ENCODE peak calls at places on chromosomes 16 and 17, in eight cellular contexts. One of them, this sample, is unnamed.

GRCh38 chr17:77369544-77369971 is 228.8 kb downstream of the SEC14L1 start:
- DNase-seq in NB4: no peak
- DNase-seq in H54: no peak
- DNase-seq in uterus: peak; percentile 21
- DNase-seq in esophagus squamous epithelium: no peak
- DNase-seq in sigmoid colon: peak; percentile 59
- DNase-seq in transverse colon: no peak
- DNase-seq in GM12892: no peak
- DNase-seq in this sample: no peak

GRCh38 chr16:20674684-20675487 is 22.6 kb downstream of the ACSM1 start:
- DNase-seq in NB4: peak; percentile 16
- DNase-seq in H54: no peak
- DNase-seq in uterus: peak; percentile 44
- DNase-seq in esophagus squamous epithelium: no peak
- DNase-seq in sigmoid colon: no peak
- DNase-seq in transverse colon: no peak
- DNase-seq in GM12892: no peak
- DNase-seq in this sample: no peak

GRCh38 chr17:3965123-3965800 is 1.0 kb upstream of the ATP2A3 start:
- DNase-seq in NB4: peak; percentile 92
- DNase-seq in H54: peak; percentile 90
- DNase-seq in uterus: no peak
- DNase-seq in esophagus squamous epithelium: peak; percentile 20
- DNase-seq in sigmoid colon: no peak
- DNase-seq in transverse colon: peak; percentile 91
- DNase-seq in GM12892: peak; percentile 78
- DNase-seq in this sample: no peak

GRCh38 chr16:85395913-85396878 is 216.9 kb upstream of the GSE1 start:
- DNase-seq in NB4: peak; percentile 57
- DNase-seq in H54: no peak
- DNase-seq in uterus: no peak
- DNase-seq in esophagus squamous epithelium: no peak
- DNase-seq in sigmoid colon: peak; percentile 73
- DNase-seq in transverse colon: no peak
- DNase-seq in GM12892: no peak
- DNase-seq in this sample: no peak

GRCh38 chr17:37650419-37651003 is 7.3 kb upstream of the DDX52 start:
- DNase-seq in NB4: peak; percentile 60
- DNase-seq in H54: no peak
- DNase-seq in uterus: no peak
- DNase-seq in esophagus squamous epithelium: no peak
- DNase-seq in sigmoid colon: no peak
- DNase-seq in transverse colon: peak; percentile 41
- DNase-seq in GM12892: no peak
- DNase-seq in this sample: no peak

GRCh38 chr17:48961516-48962233 is 6.7 kb downstream of the GIP start:
- DNase-seq in NB4: peak; percentile 35
- DNase-seq in H54: peak; percentile 83
- DNase-seq in uterus: no peak
- DNase-seq in esophagus squamous epithelium: no peak
- DNase-seq in sigmoid colon: no peak
- DNase-seq in transverse colon: no peak
- DNase-seq in GM12892: no peak
- DNase-seq in this sample: no peak

GRCh38 chr16:85326794-85327181 is 214.5 kb upstream of the CIBAR2 start:
- DNase-seq in NB4: no peak
- DNase-seq in H54: no peak
- DNase-seq in uterus: no peak
- DNase-seq in esophagus squamous epithelium: no peak
- DNase-seq in sigmoid colon: no peak
- DNase-seq in transverse colon: no peak
- DNase-seq in GM12892: no peak
- DNase-seq in this sample: no peak

GRCh38 chr16:65121870-65122723 is at the start of gene CDH11:
- DNase-seq in NB4: no peak
- DNase-seq in H54: no peak
- DNase-seq in uterus: peak; percentile 78
- DNase-seq in esophagus squamous epithelium: no peak
- DNase-seq in sigmoid colon: peak; percentile 78
- DNase-seq in transverse colon: peak; percentile 38
- DNase-seq in GM12892: no peak
- DNase-seq in this sample: no peak

GRCh38 chr17:49967205-49967604 is 1.8 kb upstream of the DLX4 start:
- DNase-seq in NB4: no peak
- DNase-seq in H54: no peak
- DNase-seq in uterus: no peak
- DNase-seq in esophagus squamous epithelium: no peak
- DNase-seq in sigmoid colon: no peak
- DNase-seq in transverse colon: no peak
- DNase-seq in GM12892: no peak
- DNase-seq in this sample: no peak

GRCh38 chr17:57570740-57571344 is 174.3 kb downstream of the CCDC182 start:
- DNase-seq in NB4: no peak
- DNase-seq in H54: no peak
- DNase-seq in uterus: no peak
- DNase-seq in esophagus squamous epithelium: no peak
- DNase-seq in sigmoid colon: no peak
- DNase-seq in transverse colon: no peak
- DNase-seq in GM12892: no peak
- DNase-seq in this sample: no peak

GRCh38 chr16:8936421-8936820 is 27.3 kb downstream of the USP7 start:
- DNase-seq in NB4: peak; percentile 46
- DNase-seq in H54: peak; percentile 54
- DNase-seq in uterus: no peak
- DNase-seq in esophagus squamous epithelium: no peak
- DNase-seq in sigmoid colon: no peak
- DNase-seq in transverse colon: peak; percentile 66
- DNase-seq in GM12892: peak; percentile 45
- DNase-seq in this sample: no peak

GRCh38 chr17:13074026-13074425 is 56.2 kb upstream of the ELAC2 start:
- DNase-seq in NB4: peak; percentile 43
- DNase-seq in H54: no peak
- DNase-seq in uterus: no peak
- DNase-seq in esophagus squamous epithelium: no peak
- DNase-seq in sigmoid colon: no peak
- DNase-seq in transverse colon: no peak
- DNase-seq in GM12892: no peak
- DNase-seq in this sample: no peak

GRCh38 chr16:66254751-66255150 is 111.7 kb upstream of the CDH5 start:
- DNase-seq in NB4: no peak
- DNase-seq in H54: no peak
- DNase-seq in uterus: no peak
- DNase-seq in esophagus squamous epithelium: no peak
- DNase-seq in sigmoid colon: no peak
- DNase-seq in transverse colon: no peak
- DNase-seq in GM12892: no peak
- DNase-seq in this sample: no peak

GRCh38 chr17:78414178-78415162 is 36.0 kb downstream of the PGS1 start:
- DNase-seq in NB4: no peak
- DNase-seq in H54: no peak
- DNase-seq in uterus: no peak
- DNase-seq in esophagus squamous epithelium: no peak
- DNase-seq in sigmoid colon: no peak
- DNase-seq in transverse colon: no peak
- DNase-seq in GM12892: no peak
- DNase-seq in this sample: no peak

GRCh38 chr16:66930189-66930588 is 4.0 kb downstream of the CIAO2B start:
- DNase-seq in NB4: peak; percentile 31
- DNase-seq in H54: peak; percentile 84
- DNase-seq in uterus: no peak
- DNase-seq in esophagus squamous epithelium: no peak
- DNase-seq in sigmoid colon: no peak
- DNase-seq in transverse colon: peak; percentile 35
- DNase-seq in GM12892: no peak
- DNase-seq in this sample: no peak

GRCh38 chr16:10182186-10182683 is at the start of gene GRIN2A:
- DNase-seq in NB4: no peak
- DNase-seq in H54: no peak
- DNase-seq in uterus: no peak
- DNase-seq in esophagus squamous epithelium: no peak
- DNase-seq in sigmoid colon: no peak
- DNase-seq in transverse colon: no peak
- DNase-seq in GM12892: no peak
- DNase-seq in this sample: no peak

GRCh38 chr17:38797828-38798227 is 1.5 kb downstream of the PIP4K2B start:
- DNase-seq in NB4: no peak
- DNase-seq in H54: no peak
- DNase-seq in uterus: no peak
- DNase-seq in esophagus squamous epithelium: no peak
- DNase-seq in sigmoid colon: no peak
- DNase-seq in transverse colon: no peak
- DNase-seq in GM12892: no peak
- DNase-seq in this sample: no peak

GRCh38 chr17:38797091-38797490 is 2.3 kb downstream of the PIP4K2B start:
- DNase-seq in NB4: peak; percentile 19
- DNase-seq in H54: no peak
- DNase-seq in uterus: no peak
- DNase-seq in esophagus squamous epithelium: no peak
- DNase-seq in sigmoid colon: no peak
- DNase-seq in transverse colon: no peak
- DNase-seq in GM12892: no peak
- DNase-seq in this sample: no peak

GRCh38 chr17:38799501-38800236 is at the start of gene PIP4K2B:
- DNase-seq in NB4: peak; percentile 99
- DNase-seq in H54: peak; percentile 96
- DNase-seq in uterus: peak; percentile 97
- DNase-seq in esophagus squamous epithelium: peak; percentile 84
- DNase-seq in sigmoid colon: peak; percentile 99
- DNase-seq in transverse colon: peak; percentile 97
- DNase-seq in GM12892: peak; percentile 95
- DNase-seq in this sample: peak; percentile 93

GRCh38 chr17:38800237-38800760 is 943 bp upstream of the PIP4K2B start:
- DNase-seq in NB4: no peak
- DNase-seq in H54: no peak
- DNase-seq in uterus: no peak
- DNase-seq in esophagus squamous epithelium: no peak
- DNase-seq in sigmoid colon: no peak
- DNase-seq in transverse colon: no peak
- DNase-seq in GM12892: no peak
- DNase-seq in this sample: no peak

GRCh38 chr17:38798614-38799500 is 499 bp downstream of the PIP4K2B start:
- DNase-seq in NB4: peak; percentile 74
- DNase-seq in H54: peak; percentile 42
- DNase-seq in uterus: no peak
- DNase-seq in esophagus squamous epithelium: peak; percentile 54
- DNase-seq in sigmoid colon: peak; percentile 77
- DNase-seq in transverse colon: peak; percentile 62
- DNase-seq in GM12892: peak; percentile 58
- DNase-seq in this sample: no peak
- TF ChIP-seq POLR2A in NB4: no peak
- TF ChIP-seq POLR2A in H54: peak; percentile 44
- TF ChIP-seq POLR2A in uterus: no peak
- TF ChIP-seq POLR2A in esophagus squamous epithelium: no peak
- TF ChIP-seq POLR2A in sigmoid colon: no peak
- TF ChIP-seq POLR2A in transverse colon: no peak
- TF ChIP-seq POLR2A in GM12892: peak; percentile 52
- TF ChIP-seq POLR2A in this sample: no peak

GRCh38 chr16:12145918-12146317 is 169.4 kb downstream of the SNX29 start:
- DNase-seq in NB4: no peak
- DNase-seq in H54: no peak
- DNase-seq in uterus: no peak
- DNase-seq in esophagus squamous epithelium: no peak
- DNase-seq in sigmoid colon: no peak
- DNase-seq in transverse colon: no peak
- DNase-seq in GM12892: no peak
- DNase-seq in this sample: no peak
- TF ChIP-seq POLR2A in NB4: no peak
- TF ChIP-seq POLR2A in H54: no peak
- TF ChIP-seq POLR2A in uterus: no peak
- TF ChIP-seq POLR2A in esophagus squamous epithelium: no peak
- TF ChIP-seq POLR2A in sigmoid colon: no peak
- TF ChIP-seq POLR2A in transverse colon: no peak
- TF ChIP-seq POLR2A in GM12892: no peak
- TF ChIP-seq POLR2A in this sample: no peak

GRCh38 chr17:82327289-82327688 is 6.3 kb downstream of the SECTM1 start:
- DNase-seq in NB4: peak; percentile 51
- DNase-seq in H54: no peak
- DNase-seq in uterus: no peak
- DNase-seq in esophagus squamous epithelium: no peak
- DNase-seq in sigmoid colon: no peak
- DNase-seq in transverse colon: no peak
- DNase-seq in GM12892: no peak
- DNase-seq in this sample: no peak

GRCh38 chr17:82329683-82330321 is 3.8 kb downstream of the SECTM1 start:
- DNase-seq in NB4: no peak
- DNase-seq in H54: no peak
- DNase-seq in uterus: no peak
- DNase-seq in esophagus squamous epithelium: no peak
- DNase-seq in sigmoid colon: no peak
- DNase-seq in transverse colon: no peak
- DNase-seq in GM12892: no peak
- DNase-seq in this sample: no peak

GRCh38 chr17:82328994-82329507 is 4.5 kb downstream of the SECTM1 start:
- DNase-seq in NB4: no peak
- DNase-seq in H54: no peak
- DNase-seq in uterus: no peak
- DNase-seq in esophagus squamous epithelium: no peak
- DNase-seq in sigmoid colon: no peak
- DNase-seq in transverse colon: no peak
- DNase-seq in GM12892: no peak
- DNase-seq in this sample: no peak

GRCh38 chr17:82327757-82328140 is 5.8 kb downstream of the SECTM1 start:
- DNase-seq in NB4: no peak
- DNase-seq in H54: no peak
- DNase-seq in uterus: no peak
- DNase-seq in esophagus squamous epithelium: no peak
- DNase-seq in sigmoid colon: no peak
- DNase-seq in transverse colon: no peak
- DNase-seq in GM12892: no peak
- DNase-seq in this sample: no peak

GRCh38 chr17:82328141-82328993 is 5.2 kb downstream of the SECTM1 start:
- DNase-seq in NB4: no peak
- DNase-seq in H54: no peak
- DNase-seq in uterus: no peak
- DNase-seq in esophagus squamous epithelium: no peak
- DNase-seq in sigmoid colon: no peak
- DNase-seq in transverse colon: peak; percentile 87
- DNase-seq in GM12892: no peak
- DNase-seq in this sample: no peak
- TF ChIP-seq POLR2A in NB4: no peak
- TF ChIP-seq POLR2A in H54: no peak
- TF ChIP-seq POLR2A in uterus: no peak
- TF ChIP-seq POLR2A in esophagus squamous epithelium: no peak
- TF ChIP-seq POLR2A in sigmoid colon: no peak
- TF ChIP-seq POLR2A in transverse colon: peak; percentile 4
- TF ChIP-seq POLR2A in GM12892: no peak
- TF ChIP-seq POLR2A in this sample: no peak

DNA sequence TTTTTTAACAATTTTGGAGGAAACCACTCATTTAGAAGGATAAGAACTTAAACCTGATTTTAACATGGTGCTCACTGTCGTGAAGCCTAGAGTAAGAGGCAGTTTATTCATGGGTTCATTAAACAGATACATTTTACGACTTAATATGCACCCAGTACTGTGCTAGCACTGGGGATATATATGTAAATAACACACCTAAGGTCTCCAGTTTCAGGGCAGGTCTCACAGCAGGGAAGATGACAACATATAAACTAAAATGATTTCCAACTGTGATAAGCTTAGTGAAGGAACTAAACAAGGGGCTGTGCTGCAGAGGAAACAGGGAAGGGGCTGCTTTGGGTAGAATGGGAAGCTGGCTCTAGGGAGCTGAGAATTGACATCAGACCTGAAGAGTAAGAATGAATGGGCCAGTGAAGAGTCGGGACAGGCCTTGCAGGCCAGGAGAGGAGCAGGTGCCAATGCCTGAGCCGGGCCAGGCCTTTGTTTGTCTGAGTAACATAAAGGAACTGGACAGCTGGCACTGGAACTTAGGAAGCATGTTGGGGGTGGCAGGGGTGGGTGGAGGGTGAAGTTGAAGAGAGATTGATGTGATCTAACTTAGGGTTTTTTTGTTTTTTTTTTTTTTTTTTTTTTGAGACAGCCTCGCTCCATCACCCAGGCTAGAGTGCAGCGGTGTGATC is 12.1 kb downstream of the NT5M start:
- DNase-seq in NB4: no peak
- DNase-seq in H54: no peak
- DNase-seq in uterus: no peak
- DNase-seq in esophagus squamous epithelium: no peak
- DNase-seq in sigmoid colon: no peak
- DNase-seq in transverse colon: no peak
- DNase-seq in GM12892: no peak
- DNase-seq in this sample: no peak
- TF ChIP-seq POLR2A in NB4: no peak
- TF ChIP-seq POLR2A in H54: no peak
- TF ChIP-seq POLR2A in uterus: no peak
- TF ChIP-seq POLR2A in esophagus squamous epithelium: no peak
- TF ChIP-seq POLR2A in sigmoid colon: no peak
- TF ChIP-seq POLR2A in transverse colon: no peak
- TF ChIP-seq POLR2A in GM12892: no peak
- TF ChIP-seq POLR2A in this sample: no peak

This sample was measured in vagina.